ENCODE peak calls at places on chromosome 5, in eight cellular contexts. One of them, this sample, is unnamed. For H3K27me3 and H3K4me1, the result is how much of the 10 kb centered on the place peaks cover.

GRCh38 chr5:139842321-139842720 is 46.7 kb downstream of the PSD2 start:
- DNase-seq in GM23248: no peak
- DNase-seq in PC-3: no peak
- DNase-seq in astrocyte: no peak
- DNase-seq in SK-N-SH: no peak
- DNase-seq in MM.1S: no peak
- DNase-seq in HepG2: no peak
- DNase-seq in HCT116: no peak
- DNase-seq in this sample: no peak

GRCh38 chr5:132086277-132086794 is 12.7 kb downstream of the CSF2 start:
- DNase-seq in GM23248: peak
- DNase-seq in astrocyte: peak
- DNase-seq in SK-N-SH: peak
- DNase-seq in PC-3: peak
- DNase-seq in HepG2: no peak
- DNase-seq in HCT116: no peak
- DNase-seq in MM.1S: no peak
- DNase-seq in this sample: no peak

GRCh38 chr5:98933446-98934072 is 4.8 kb upstream of the CHD1 start:
- DNase-seq in PC-3: no peak
- DNase-seq in SK-N-SH: no peak
- DNase-seq in HepG2: no peak
- DNase-seq in MM.1S: no peak
- DNase-seq in astrocyte: no peak
- DNase-seq in GM23248: no peak
- DNase-seq in HCT116: no peak
- DNase-seq in this sample: peak

GRCh38 chr5:160289721-160290120 is 22.6 kb downstream of the CCNJL start:
- DNase-seq in PC-3: no peak
- DNase-seq in astrocyte: no peak
- DNase-seq in GM23248: no peak
- DNase-seq in HepG2: no peak
- DNase-seq in SK-N-SH: no peak
- DNase-seq in HCT116: no peak
- DNase-seq in MM.1S: no peak
- DNase-seq in this sample: peak

GRCh38 chr5:132204330-132204729 is 23.3 kb downstream of the P4HA2 start:
- DNase-seq in MM.1S: no peak
- DNase-seq in PC-3: no peak
- DNase-seq in GM23248: no peak
- DNase-seq in SK-N-SH: no peak
- DNase-seq in HepG2: no peak
- DNase-seq in HCT116: no peak
- DNase-seq in astrocyte: no peak
- DNase-seq in this sample: no peak

GRCh38 chr5:125311743-125312142 is 565.3 kb upstream of the ZNF608 start:
- DNase-seq in astrocyte: peak
- DNase-seq in MM.1S: no peak
- DNase-seq in PC-3: peak
- DNase-seq in GM23248: peak
- DNase-seq in SK-N-SH: no peak
- DNase-seq in HCT116: no peak
- DNase-seq in HepG2: no peak
- DNase-seq in this sample: no peak

GRCh38 chr5:107570805-107571531 is 99.8 kb downstream of the EFNA5 start:
- DNase-seq in HCT116: no peak
- DNase-seq in GM23248: no peak
- DNase-seq in MM.1S: peak
- DNase-seq in SK-N-SH: no peak
- DNase-seq in HepG2: peak
- DNase-seq in PC-3: no peak
- DNase-seq in astrocyte: no peak
- DNase-seq in this sample: no peak

GRCh38 chr5:61805101-61805500 is 473.0 kb downstream of the ZSWIM6 start:
- DNase-seq in SK-N-SH: no peak
- DNase-seq in MM.1S: no peak
- DNase-seq in HepG2: no peak
- DNase-seq in astrocyte: peak
- DNase-seq in HCT116: no peak
- DNase-seq in GM23248: peak
- DNase-seq in PC-3: peak
- DNase-seq in this sample: no peak

GRCh38 chr5:122394313-122394712 is 82.3 kb downstream of the SNCAIP start:
- DNase-seq in GM23248: no peak
- DNase-seq in HepG2: no peak
- DNase-seq in HCT116: no peak
- DNase-seq in PC-3: no peak
- DNase-seq in SK-N-SH: no peak
- DNase-seq in MM.1S: no peak
- DNase-seq in astrocyte: no peak
- DNase-seq in this sample: no peak

GRCh38 chr5:54905246-54905770 is 80.1 kb downstream of the ESM1 start:
- DNase-seq in HepG2: no peak
- DNase-seq in astrocyte: no peak
- DNase-seq in HCT116: no peak
- DNase-seq in MM.1S: no peak
- DNase-seq in PC-3: no peak
- DNase-seq in SK-N-SH: no peak
- DNase-seq in GM23248: peak
- DNase-seq in this sample: no peak

GRCh38 chr5:140875085-140876065 is at the start of gene PCDHA12:
- DNase-seq in PC-3: peak
- DNase-seq in SK-N-SH: peak
- DNase-seq in astrocyte: no peak
- DNase-seq in GM23248: no peak
- DNase-seq in HepG2: no peak
- DNase-seq in MM.1S: no peak
- DNase-seq in HCT116: no peak
- DNase-seq in this sample: no peak

GRCh38 chr5:1824109-1824821 is 23.1 kb downstream of the NDUFS6 start:
- DNase-seq in HCT116: no peak
- DNase-seq in astrocyte: no peak
- DNase-seq in MM.1S: no peak
- DNase-seq in GM23248: no peak
- DNase-seq in PC-3: no peak
- DNase-seq in HepG2: no peak
- DNase-seq in SK-N-SH: no peak
- DNase-seq in this sample: no peak

GRCh38 chr5:13346401-13346800 is 598.1 kb downstream of the DNAH5 start:
- DNase-seq in astrocyte: peak
- DNase-seq in MM.1S: no peak
- DNase-seq in GM23248: no peak
- DNase-seq in SK-N-SH: no peak
- DNase-seq in PC-3: no peak
- DNase-seq in HepG2: no peak
- DNase-seq in HCT116: no peak
- DNase-seq in this sample: no peak

GRCh38 chr5:88396635-88397285 is 128.1 kb upstream of the TMEM161B start:
- DNase-seq in GM23248: no peak
- DNase-seq in SK-N-SH: no peak
- DNase-seq in PC-3: no peak
- DNase-seq in MM.1S: no peak
- DNase-seq in astrocyte: no peak
- DNase-seq in HCT116: no peak
- DNase-seq in HepG2: no peak
- DNase-seq in this sample: no peak

GRCh38 chr5:95069948-95070347 is 214.9 kb downstream of the MCTP1 start:
- DNase-seq in HCT116: no peak
- DNase-seq in SK-N-SH: no peak
- DNase-seq in HepG2: no peak
- DNase-seq in GM23248: no peak
- DNase-seq in PC-3: no peak
- DNase-seq in astrocyte: no peak
- DNase-seq in MM.1S: no peak
- DNase-seq in this sample: no peak

GRCh38 chr5:96226941-96227552 is 206.0 kb downstream of the PCSK1 start:
- DNase-seq in HepG2: no peak
- DNase-seq in GM23248: peak
- DNase-seq in HCT116: no peak
- DNase-seq in MM.1S: no peak
- DNase-seq in astrocyte: peak
- DNase-seq in PC-3: peak
- DNase-seq in SK-N-SH: no peak
- DNase-seq in this sample: no peak

GRCh38 chr5:128927644-128928043 is 37.6 kb upstream of the SLC27A6 start:
- DNase-seq in PC-3: peak
- DNase-seq in HepG2: no peak
- DNase-seq in SK-N-SH: no peak
- DNase-seq in MM.1S: no peak
- DNase-seq in astrocyte: no peak
- DNase-seq in GM23248: no peak
- DNase-seq in HCT116: no peak
- DNase-seq in this sample: peak

GRCh38 chr5:31413030-31413812 is 118.7 kb downstream of the DROSHA start:
- DNase-seq in HCT116: no peak
- DNase-seq in SK-N-SH: no peak
- DNase-seq in PC-3: no peak
- DNase-seq in GM23248: no peak
- DNase-seq in HepG2: no peak
- DNase-seq in astrocyte: no peak
- DNase-seq in MM.1S: no peak
- DNase-seq in this sample: no peak

GRCh38 chr5:158120760-158121159 is 261.8 kb upstream of the CLINT1 start:
- DNase-seq in MM.1S: no peak
- DNase-seq in PC-3: peak
- DNase-seq in GM23248: peak
- DNase-seq in HCT116: no peak
- DNase-seq in SK-N-SH: no peak
- DNase-seq in HepG2: no peak
- DNase-seq in astrocyte: peak
- DNase-seq in this sample: no peak

GRCh38 chr5:568061-568781 is 43.9 kb upstream of the CEP72 start:
- DNase-seq in SK-N-SH: no peak
- DNase-seq in PC-3: no peak
- DNase-seq in GM23248: no peak
- DNase-seq in MM.1S: no peak
- DNase-seq in astrocyte: no peak
- DNase-seq in HCT116: no peak
- DNase-seq in HepG2: no peak
- DNase-seq in this sample: no peak

GRCh38 chr5:139657363-139658321 is 9.5 kb downstream of the CXXC5 start:
- DNase-seq in SK-N-SH: no peak
- DNase-seq in GM23248: peak
- DNase-seq in HepG2: no peak
- DNase-seq in astrocyte: peak
- DNase-seq in MM.1S: no peak
- DNase-seq in HCT116: no peak
- DNase-seq in PC-3: no peak
- DNase-seq in this sample: no peak

GRCh38 chr5:102681403-102681983 is 73.6 kb upstream of the PAM start:
- DNase-seq in astrocyte: peak
- DNase-seq in GM23248: peak
- DNase-seq in MM.1S: peak
- DNase-seq in HCT116: peak
- DNase-seq in PC-3: peak
- DNase-seq in SK-N-SH: peak
- DNase-seq in HepG2: peak
- DNase-seq in this sample: peak

GRCh38 chr5:36948041-36948440 is 71.5 kb downstream of the NIPBL start:
- DNase-seq in PC-3: peak
- DNase-seq in HepG2: no peak
- DNase-seq in HCT116: no peak
- DNase-seq in MM.1S: no peak
- DNase-seq in SK-N-SH: no peak
- DNase-seq in astrocyte: peak
- DNase-seq in GM23248: peak
- DNase-seq in this sample: no peak

GRCh38 chr5:111066261-111066938 is 5.1 kb upstream of the TSLP start:
- DNase-seq in HepG2: no peak
- DNase-seq in HCT116: no peak
- DNase-seq in PC-3: peak
- DNase-seq in SK-N-SH: no peak
- DNase-seq in astrocyte: no peak
- DNase-seq in GM23248: no peak
- DNase-seq in MM.1S: no peak
- DNase-seq in this sample: no peak
- H3K27me3 ChIP-seq in HepG2: under half
- H3K27me3 ChIP-seq in HCT116: under half
- H3K27me3 ChIP-seq in PC-3: under half
- H3K27me3 ChIP-seq in SK-N-SH: under half
- H3K27me3 ChIP-seq in astrocyte: under half
- H3K27me3 ChIP-seq in GM23248: under half
- H3K27me3 ChIP-seq in MM.1S: under half
- H3K27me3 ChIP-seq in this sample: under half

GRCh38 chr5:149404746-149405549 is 25.9 kb upstream of the IL17B start:
- DNase-seq in HepG2: peak
- DNase-seq in SK-N-SH: no peak
- DNase-seq in astrocyte: peak
- DNase-seq in HCT116: no peak
- DNase-seq in MM.1S: no peak
- DNase-seq in PC-3: no peak
- DNase-seq in GM23248: peak
- DNase-seq in this sample: no peak
- H2AFZ ChIP-seq in HepG2: peak
- H2AFZ ChIP-seq in SK-N-SH: peak
- H2AFZ ChIP-seq in astrocyte: peak
- H2AFZ ChIP-seq in HCT116: no peak
- H2AFZ ChIP-seq in MM.1S: no peak
- H2AFZ ChIP-seq in PC-3: no peak
- H2AFZ ChIP-seq in GM23248: no peak
- H2AFZ ChIP-seq in this sample: no peak

DNA sequence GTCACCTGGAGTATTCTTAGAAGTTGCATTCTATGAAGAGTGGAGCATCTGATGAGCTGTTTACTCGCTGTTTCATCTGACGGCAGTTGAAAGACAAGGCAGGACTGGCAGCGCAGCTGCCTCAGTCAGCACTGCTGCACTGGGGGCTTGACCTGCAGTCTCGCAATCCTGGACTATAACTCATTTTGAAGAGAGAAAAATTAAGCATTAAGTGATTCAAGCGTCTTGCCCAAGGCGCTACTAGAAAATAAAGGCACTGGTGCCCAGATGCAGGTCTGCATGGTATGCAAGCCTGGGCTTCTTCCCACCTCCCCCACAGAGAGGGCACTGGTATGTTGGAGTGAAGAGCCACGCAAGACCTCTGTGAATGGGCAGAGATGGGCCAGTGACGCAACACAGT is 10.7 kb downstream of the TENT4A start:
- DNase-seq in MM.1S: no peak
- DNase-seq in astrocyte: no peak
- DNase-seq in PC-3: no peak
- DNase-seq in HCT116: no peak
- DNase-seq in SK-N-SH: no peak
- DNase-seq in HepG2: no peak
- DNase-seq in GM23248: no peak
- DNase-seq in this sample: no peak
- H3K4me1 ChIP-seq in MM.1S: half or more
- H3K4me1 ChIP-seq in astrocyte: under half
- H3K4me1 ChIP-seq in PC-3: under half
- H3K4me1 ChIP-seq in HCT116: under half
- H3K4me1 ChIP-seq in SK-N-SH: under half
- H3K4me1 ChIP-seq in HepG2: under half
- H3K4me1 ChIP-seq in GM23248: under half
- H3K4me1 ChIP-seq in this sample: half or more

DNA sequence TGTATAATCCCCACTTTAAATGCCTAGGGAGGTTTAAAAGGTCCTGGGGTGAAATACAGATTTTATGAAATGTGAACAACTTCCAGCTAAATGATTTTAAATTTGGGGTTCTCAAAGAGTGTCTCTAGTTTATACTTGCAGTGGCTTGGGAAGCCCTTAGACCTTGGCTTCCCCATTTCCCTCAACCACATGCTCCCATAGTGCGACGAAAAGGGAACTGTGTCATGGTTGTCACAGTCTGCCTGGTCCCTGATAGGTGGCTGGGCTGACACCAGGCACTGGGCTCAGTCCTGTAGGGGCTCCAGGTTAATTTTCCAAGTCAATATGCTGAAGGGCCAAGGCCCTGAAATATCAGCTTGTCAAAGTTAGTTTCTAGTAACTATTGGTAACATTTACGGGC is 10.4 kb upstream of the CXCL14 start:
- DNase-seq in HepG2: no peak
- DNase-seq in astrocyte: no peak
- DNase-seq in MM.1S: no peak
- DNase-seq in HCT116: no peak
- DNase-seq in SK-N-SH: no peak
- DNase-seq in GM23248: no peak
- DNase-seq in PC-3: no peak
- DNase-seq in this sample: no peak
- H3K27me3 ChIP-seq in HepG2: under half
- H3K27me3 ChIP-seq in astrocyte: under half
- H3K27me3 ChIP-seq in MM.1S: under half
- H3K27me3 ChIP-seq in HCT116: under half
- H3K27me3 ChIP-seq in SK-N-SH: under half
- H3K27me3 ChIP-seq in GM23248: under half
- H3K27me3 ChIP-seq in PC-3: half or more
- H3K27me3 ChIP-seq in this sample: under half

This sample was measured in Karpas-422.